ENCODE peak calls at places on chromosomes 11 and 22, in four cellular contexts. F, M, V and C are unnamed samples.

GRCh38 chr11:15526032-15526431 is 411.3 kb downstream of the INSC start:
- DNase-seq in F (no peak), M (no peak), V (no peak), C (no peak)

GRCh38 chr11:17351510-17352176 is at the start of gene NCR3LG1:
- DNase-seq in F (peak), V (peak), M (peak), C (peak)

GRCh38 chr11:76861490-76861953 is 804 bp downstream of the ACER3 start:
- DNase-seq in F (peak), V (peak), M (no peak), C (no peak)

GRCh38 chr11:63951779-63952536 is 13.2 kb downstream of the NAA40 start:
- DNase-seq in M (no peak), V (peak), F (no peak), C (peak)

GRCh38 chr11:134950692-134951304 is 538.8 kb upstream of the B3GAT1 start:
- DNase-seq in V (peak), M (no peak), F (no peak), C (peak)

GRCh38 chr11:12411806-12412727 is 34.7 kb downstream of the PARVA start:
- DNase-seq in M (peak), V (peak), F (peak), C (peak)

GRCh38 chr11:107769189-107769588 is 57.3 kb upstream of the SLN start:
- DNase-seq in F (peak), M (no peak), V (peak), C (peak)

GRCh38 chr22:30422481-30423295 is 2.9 kb upstream of the MTFP1 start:
- DNase-seq in F (peak), V (peak), M (peak), C (peak)

GRCh38 chr11:126695293-126695692 is 305.3 kb downstream of the KIRREL3 start:
- DNase-seq in F (no peak), M (no peak), V (no peak), C (no peak)

GRCh38 chr11:117809236-117810055 is 12.4 kb upstream of the DSCAML1 start:
- DNase-seq in M (no peak), F (peak), V (peak), C (peak)

GRCh38 chr22:31496735-31497146 is 405 bp downstream of the SFI1 start:
- DNase-seq in M (no peak), V (peak), F (peak), C (no peak)

GRCh38 chr11:62539238-62539925 is 7.2 kb downstream of the AHNAK start:
- DNase-seq in M (no peak), V (peak), F (no peak), C (peak)

GRCh38 chr11:112967082-112967481 is 5.9 kb downstream of the NCAM1 start:
- DNase-seq in F (no peak), V (no peak), M (no peak), C (peak)

GRCh38 chr11:128417607-128418324 is 169.6 kb downstream of the ETS1 start:
- DNase-seq in F (no peak), V (peak), M (no peak), C (peak)

GRCh38 chr11:12163181-12163841 is 52.9 kb downstream of the MICAL2 start:
- DNase-seq in V (peak), F (no peak), M (no peak), C (no peak)

GRCh38 chr22:24232725-24233124 is 12.2 kb downstream of the GGT5 start:
- DNase-seq in M (no peak), V (no peak), F (no peak), C (no peak)

GRCh38 chr11:41431784-41432183 is 27.7 kb downstream of the LRRC4C start:
- DNase-seq in F (peak), M (no peak), V (no peak), C (no peak)

GRCh38 chr11:17861036-17861755 is 126.6 kb downstream of the KCNC1 start:
- DNase-seq in M (no peak), F (no peak), V (no peak), C (no peak)

GRCh38 chr11:95520765-95521542 is 268.6 kb downstream of the FAM76B start:
- DNase-seq in M (no peak), V (peak), F (no peak), C (peak)

GRCh38 chr11:128929468-128929867 is 13.2 kb downstream of the TP53AIP1 start:
- DNase-seq in M (no peak), V (no peak), F (no peak), C (no peak)

GRCh38 chr11:58640386-58641023 is 18.0 kb downstream of the CNTF start:
- DNase-seq in F (no peak), M (no peak), V (no peak), C (no peak)

GRCh38 chr11:58933661-58934060 is 5.6 kb upstream of the GLYATL1 start:
- DNase-seq in M (no peak), V (no peak), F (no peak), C (no peak)

GRCh38 chr11:128735935-128736610 is 42.2 kb downstream of the FLI1 start:
- DNase-seq in M (no peak), F (no peak), V (no peak), C (no peak)

GRCh38 chr22:26589367-26589844 is 526 bp downstream of the TPST2 start:
- DNase-seq in V (peak), F (peak), M (peak), C (no peak)

GRCh38 chr22:36439481-36440271 is 41.8 kb downstream of the TXN2 start:
- DNase-seq in F (peak), M (no peak), V (peak), C (peak)

GRCh38 chr11:79237676-79238075 is 203.2 kb downstream of the TENM4 start:
- DNase-seq in F (no peak), V (no peak), M (no peak), C (peak)

GRCh38 chr11:27392278-27392677 is 29.3 kb upstream of the CCDC34 start:
- DNase-seq in V (no peak), F (no peak), M (no peak), C (no peak)

GRCh38 chr11:70466154-70466553 is 67.8 kb downstream of the CTTN start:
- DNase-seq in M (no peak), V (peak), F (peak), C (peak)

GRCh38 chr11:67510023-67510345 is 2.0 kb upstream of the CDK2AP2 start:
- DNase-seq in M (no peak), V (no peak), F (no peak), C (no peak)

GRCh38 chr11:68296344-68297051 is 15.9 kb upstream of the LRP5 start:
- DNase-seq in M (no peak), V (no peak), F (no peak), C (no peak)

GRCh38 chr22:45197606-45198462 is 34.1 kb downstream of the NUP50 start:
- DNase-seq in M (no peak), F (no peak), V (no peak), C (no peak)

GRCh38 chr11:28713850-28714249 is 605.7 kb downstream of the METTL15 start:
- DNase-seq in M (no peak), V (no peak), F (no peak), C (no peak)

GRCh38 chr11:27627979-27628378 is 72.3 kb downstream of the BDNF start:
- DNase-seq in M (no peak), V (no peak), F (no peak), C (no peak)

GRCh38 chr11:71488086-71488967 is 35.3 kb downstream of the NADSYN1 start:
- DNase-seq in M (no peak), F (peak), V (peak), C (peak)

GRCh38 chr11:130839950-130840666 is 76.2 kb downstream of the SNX19 start:
- DNase-seq in V (no peak), F (no peak), M (no peak), C (no peak)

GRCh38 chr11:64803163-64803845 is at the start of gene MAP4K2:
- DNase-seq in V (peak), F (peak), M (peak), C (peak)

DNA sequence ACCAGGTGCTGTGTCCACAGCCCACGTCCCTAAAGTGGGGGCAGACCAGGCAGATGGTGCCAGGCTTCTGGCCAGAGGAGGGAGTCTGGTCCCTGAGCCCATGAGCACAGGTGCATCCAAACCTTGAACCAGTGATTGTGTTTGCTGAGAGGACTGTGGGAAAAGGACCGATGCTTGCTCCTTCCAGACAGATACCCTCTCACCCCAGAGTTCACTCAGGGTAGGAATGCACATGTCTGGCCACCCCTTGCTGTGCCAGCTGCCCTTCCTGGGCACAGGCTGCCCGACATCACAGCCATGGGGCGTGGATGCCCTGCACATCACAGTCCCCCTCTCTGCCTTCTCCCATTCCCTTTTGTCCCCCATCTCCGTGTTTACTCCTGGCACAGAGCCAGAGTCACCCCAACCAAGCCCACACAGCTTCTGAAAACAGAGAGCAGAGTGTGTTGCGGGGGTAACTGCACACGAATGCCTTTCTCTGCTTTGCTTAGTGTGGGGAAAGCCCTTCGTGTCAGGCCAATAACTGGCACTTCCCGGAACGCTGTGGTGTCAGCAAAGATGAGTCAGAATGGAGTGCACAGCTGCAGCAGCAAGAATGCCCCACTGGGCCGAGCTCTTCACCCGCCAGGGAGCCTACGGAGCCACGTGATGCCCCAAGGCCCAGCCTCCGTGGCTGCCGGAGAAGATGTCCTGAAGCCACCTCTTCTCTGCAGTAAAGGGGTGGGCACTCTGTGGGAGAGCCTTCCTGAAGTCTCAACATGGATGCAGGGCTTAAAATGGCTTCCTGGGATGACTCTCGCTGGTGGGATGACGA is 7.6 kb downstream of the CARS1 start:
- DNase-seq in F (no peak), M (peak), V (peak), C (peak)
- TF ChIP-seq CTCF in F (peak), M (no peak), V (peak), C (peak)

GRCh38 chr11:119258983-119259382 is 52.8 kb downstream of the CBL start:
- DNase-seq in V (no peak), M (no peak), F (no peak), C (no peak)

GRCh38 chr11:119266517-119267255 is 50.2 kb downstream of the MCAM start:
- DNase-seq in M (no peak), F (no peak), V (peak), C (peak)

GRCh38 chr11:119263352-119263940 is 53.5 kb downstream of the MCAM start:
- DNase-seq in M (no peak), V (no peak), F (no peak), C (no peak)

GRCh38 chr11:119266063-119266462 is 50.9 kb downstream of the MCAM start:
- DNase-seq in F (no peak), M (no peak), V (no peak), C (no peak)

GRCh38 chr11:119262668-119263351 is 54.1 kb downstream of the MCAM start:
- DNase-seq in F (peak), M (no peak), V (peak), C (peak)
- TF ChIP-seq CTCF in F (peak), M (no peak), V (no peak), C (no peak)

GRCh38 chr22:50144005-50144614 is 26.4 kb upstream of the PANX2 start:
- DNase-seq in V (no peak), M (no peak), F (no peak), C (no peak)
- TF ChIP-seq CTCF in V (no peak), M (no peak), F (peak), C (no peak)

GRCh38 chr22:22359465-22359864 is 114.9 kb downstream of the VPREB1 start:
- DNase-seq in V (no peak), M (no peak), F (no peak), C (no peak)
- TF ChIP-seq CTCF in V (no peak), M (no peak), F (no peak), C (no peak)

DNA sequence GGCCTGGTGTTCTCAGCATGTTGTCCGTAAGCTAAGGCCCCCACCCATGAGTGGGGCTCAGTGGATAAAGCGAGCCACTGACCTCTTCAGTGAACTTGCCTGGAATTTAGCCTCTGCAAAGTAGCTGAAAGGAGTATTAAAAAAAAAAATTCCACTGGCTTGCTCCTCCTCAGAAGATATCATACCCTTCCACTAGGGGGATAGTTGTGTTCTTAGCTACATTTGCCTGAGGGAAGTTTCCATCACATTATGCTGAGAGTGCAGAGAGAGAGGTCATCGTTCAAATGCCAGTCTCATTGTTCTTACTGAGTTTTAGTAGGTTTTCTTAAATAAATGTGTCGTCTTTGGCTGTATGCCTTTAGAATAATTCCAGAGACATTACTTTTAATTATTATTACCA is 879.7 kb downstream of the JRKL start:
- DNase-seq in F (no peak), M (no peak), V (peak), C (peak)
- TF ChIP-seq CTCF in F (no peak), M (no peak), V (peak), C (no peak)

DNA sequence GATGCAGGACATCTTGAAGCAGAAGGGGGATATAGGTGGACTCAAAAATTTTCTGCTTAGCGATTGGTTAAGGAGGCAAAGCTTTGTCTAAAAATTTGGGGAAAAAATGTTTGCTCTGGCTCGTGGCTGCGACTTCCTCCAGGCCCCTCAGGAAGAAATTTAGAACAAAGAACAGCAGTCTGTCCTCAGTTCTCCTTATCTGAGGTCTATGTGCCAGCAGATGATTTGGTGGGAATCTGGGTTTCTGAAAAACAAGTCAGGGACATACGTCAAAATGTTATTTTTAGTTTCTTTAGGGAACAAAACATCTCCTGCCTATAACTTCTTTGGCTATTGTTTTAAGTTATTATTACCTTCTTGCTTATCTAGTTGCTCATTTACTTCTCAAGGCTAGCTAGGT is 8.1 kb downstream of the OR6M1 start:
- DNase-seq in V (no peak), F (no peak), M (no peak), C (no peak)
- TF ChIP-seq CTCF in V (no peak), F (no peak), M (no peak), C (no peak)

GRCh38 chr11:125062196-125062930 is 742 bp upstream of the SLC37A2 start:
- DNase-seq in F (no peak), V (no peak), M (no peak), C (no peak)

GRCh38 chr11:125061237-125061636 is 1.9 kb upstream of the SLC37A2 start:
- DNase-seq in F (no peak), V (no peak), M (no peak), C (no peak)

GRCh38 chr11:125064070-125064469 is 965 bp downstream of the SLC37A2 start:
- DNase-seq in V (no peak), M (no peak), F (no peak), C (no peak)

GRCh38 chr11:125063429-125064043 is 431 bp downstream of the SLC37A2 start:
- DNase-seq in V (no peak), M (no peak), F (no peak), C (no peak)

DNA sequence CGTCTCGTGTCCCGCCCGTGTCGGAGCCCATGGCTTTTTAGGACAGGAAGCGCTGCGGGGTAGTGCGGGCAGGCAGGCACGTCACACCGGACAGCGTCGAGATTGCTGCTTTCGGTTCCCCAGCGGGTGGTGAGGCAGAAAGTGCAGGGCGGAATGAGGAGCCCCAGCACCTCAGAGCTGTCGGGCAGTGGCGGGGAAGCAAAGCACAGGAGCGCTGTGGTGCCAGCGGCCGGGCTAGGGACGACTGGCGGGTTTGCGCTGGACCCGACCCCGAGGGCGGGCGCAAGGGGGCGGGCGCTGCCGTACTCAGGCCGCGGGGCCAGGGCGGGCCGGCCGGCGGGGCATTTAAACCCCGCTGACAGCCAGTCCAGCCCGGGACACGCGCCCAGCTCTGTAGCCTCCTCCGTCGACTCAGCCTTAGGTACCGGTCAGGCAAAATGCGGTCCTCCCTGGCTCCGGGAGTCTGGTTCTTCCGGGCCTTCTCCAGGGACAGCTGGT is at the start of gene SLC37A2:
- DNase-seq in M (peak), V (peak), F (no peak), C (peak)
- TF ChIP-seq CTCF in M (no peak), V (no peak), F (no peak), C (peak)

GRCh38 chr11:48107188-48107704 is 109.4 kb upstream of the OR4B1 start:
- DNase-seq in F (no peak), M (no peak), V (peak), C (peak)

GRCh38 chr11:48110509-48110766 is 106.2 kb upstream of the OR4B1 start:
- DNase-seq in F (no peak), V (no peak), M (no peak), C (no peak)

GRCh38 chr11:48109046-48109666 is 107.5 kb upstream of the OR4B1 start:
- DNase-seq in V (peak), M (no peak), F (peak), C (peak)

GRCh38 chr11:48106166-48106565 is 110.4 kb upstream of the OR4B1 start:
- DNase-seq in M (no peak), F (no peak), V (no peak), C (no peak)

GRCh38 chr11:48108231-48109045 is 108.2 kb upstream of the OR4B1 start:
- DNase-seq in F (no peak), V (no peak), M (no peak), C (no peak)
- TF ChIP-seq CTCF in F (no peak), V (no peak), M (no peak), C (no peak)

GRCh38 chr11:120526241-120526640 is 14.7 kb downstream of the GRIK4 start:
- DNase-seq in F (no peak), M (no peak), V (no peak), C (no peak)

GRCh38 chr11:120529214-120529613 is 17.7 kb downstream of the GRIK4 start:
- DNase-seq in F (no peak), V (no peak), M (no peak), C (no peak)

GRCh38 chr11:120525285-120526085 is 13.9 kb downstream of the GRIK4 start:
- DNase-seq in M (no peak), F (no peak), V (no peak), C (no peak)

GRCh38 chr11:120528749-120529148 is 17.2 kb downstream of the GRIK4 start:
- DNase-seq in V (no peak), M (no peak), F (no peak), C (no peak)

GRCh38 chr11:120527111-120527748 is 15.7 kb downstream of the GRIK4 start:
- DNase-seq in M (no peak), V (no peak), F (no peak), C (no peak)
- TF ChIP-seq CTCF in M (no peak), V (no peak), F (no peak), C (no peak)